ENCODE peak calls at places on chromosomes 5 and 9, in four cellular contexts. B, I, Q and G are unnamed samples.

GRCh38 chr9:19386469-19387044 is 6.5 kb upstream of the RPS6 start:
- DNase-seq in B (no peak), I (no peak), Q (no peak), G (no peak)

GRCh38 chr9:108094676-108094993 is 605.1 kb upstream of the KLF4 start:
- DNase-seq in B (no peak), I (no peak), Q (no peak), G (no peak)

GRCh38 chr9:91945277-91946074 is 4.6 kb downstream of the ROR2 start:
- DNase-seq in B (no peak), I (no peak), Q (peak), G (no peak)

GRCh38 chr9:124354364-124355031 is 60.7 kb downstream of the PSMB7 start:
- DNase-seq in B (no peak), I (no peak), Q (no peak), G (peak)

GRCh38 chr5:173745561-173745960 is 129.1 kb upstream of the BOD1 start:
- DNase-seq in B (no peak), I (no peak), Q (no peak), G (no peak)

GRCh38 chr9:116491219-116491618 is 195.9 kb upstream of the TRIM32 start:
- DNase-seq in B (no peak), I (no peak), Q (no peak), G (no peak)

GRCh38 chr9:105126233-105126632 is 118.2 kb upstream of the SLC44A1 start:
- DNase-seq in B (no peak), I (no peak), Q (peak), G (no peak)

GRCh38 chr9:130491830-130492465 is 47.2 kb downstream of the ASS1 start:
- DNase-seq in B (peak), I (no peak), Q (no peak), G (no peak)

GRCh38 chr9:132241840-132242620 is 80.2 kb downstream of the NTNG2 start:
- DNase-seq in B (no peak), I (no peak), Q (no peak), G (peak)

GRCh38 chr5:158422653-158423505 is 563.9 kb upstream of the CLINT1 start:
- DNase-seq in B (no peak), I (no peak), Q (no peak), G (no peak)

GRCh38 chr9:122219856-122220672 is 8.7 kb downstream of the LHX6 start:
- DNase-seq in B (no peak), I (no peak), Q (no peak), G (peak)

GRCh38 chr5:177358333-177358939 is 712 bp downstream of the RGS14 start:
- DNase-seq in B (peak), I (no peak), Q (no peak), G (no peak)

GRCh38 chr9:27278374-27278773 is 18.6 kb downstream of the EQTN start:
- DNase-seq in B (no peak), I (no peak), Q (no peak), G (no peak)

GRCh38 chr5:61881821-61882220 is 424.2 kb upstream of the KIF2A start:
- DNase-seq in B (no peak), I (no peak), Q (peak), G (no peak)

GRCh38 chr5:67000794-67001475 is 195.7 kb downstream of the CD180 start:
- DNase-seq in B (no peak), I (no peak), Q (no peak), G (no peak)

GRCh38 chr5:66242050-66242449 is 98.0 kb downstream of the SREK1 start:
- DNase-seq in B (no peak), I (no peak), Q (peak), G (no peak)

GRCh38 chr9:70616401-70617010 is 202.0 kb upstream of the KLF9 start:
- DNase-seq in B (no peak), I (no peak), Q (no peak), G (no peak)

GRCh38 chr5:116437351-116437705 is 137.3 kb downstream of the SEMA6A start:
- DNase-seq in B (no peak), I (no peak), Q (no peak), G (no peak)

GRCh38 chr5:17096975-17097695 is 120.3 kb upstream of the BASP1 start:
- DNase-seq in B (no peak), I (no peak), Q (no peak), G (no peak)

GRCh38 chr5:6760003-6760402 is 46.8 kb downstream of the TENT4A start:
- DNase-seq in B (no peak), I (no peak), Q (no peak), G (no peak)

GRCh38 chr9:18492612-18493011 is 18.7 kb downstream of the ADAMTSL1 start:
- DNase-seq in B (no peak), I (no peak), Q (peak), G (no peak)

GRCh38 chr9:129131300-129132145 is 20.3 kb downstream of the PTPA start:
- DNase-seq in B (peak), I (peak), Q (peak), G (peak)

GRCh38 chr5:173283318-173284288 is 44.6 kb downstream of the STC2 start:
- DNase-seq in B (peak), I (peak), Q (peak), G (peak)

GRCh38 chr9:12723409-12724028 is 30.3 kb downstream of the TYRP1 start:
- DNase-seq in B (no peak), I (no peak), Q (no peak), G (no peak)
- TF ChIP-seq CTCF in B (peak), I (peak), Q (peak), G (peak)

GRCh38 chr5:91419571-91420537 is 36.7 kb upstream of the ARRDC3 start:
- DNase-seq in B (peak), I (peak), Q (peak), G (peak)
- TF ChIP-seq CTCF in B (peak), I (peak), Q (peak), G (peak)

GRCh38 chr5:162248107-162248713 is 180.6 kb downstream of the GABRG2 start:
- DNase-seq in B (no peak), I (peak), Q (no peak), G (no peak)
- TF ChIP-seq CTCF in B (no peak), I (peak), Q (no peak), G (no peak)

DNA sequence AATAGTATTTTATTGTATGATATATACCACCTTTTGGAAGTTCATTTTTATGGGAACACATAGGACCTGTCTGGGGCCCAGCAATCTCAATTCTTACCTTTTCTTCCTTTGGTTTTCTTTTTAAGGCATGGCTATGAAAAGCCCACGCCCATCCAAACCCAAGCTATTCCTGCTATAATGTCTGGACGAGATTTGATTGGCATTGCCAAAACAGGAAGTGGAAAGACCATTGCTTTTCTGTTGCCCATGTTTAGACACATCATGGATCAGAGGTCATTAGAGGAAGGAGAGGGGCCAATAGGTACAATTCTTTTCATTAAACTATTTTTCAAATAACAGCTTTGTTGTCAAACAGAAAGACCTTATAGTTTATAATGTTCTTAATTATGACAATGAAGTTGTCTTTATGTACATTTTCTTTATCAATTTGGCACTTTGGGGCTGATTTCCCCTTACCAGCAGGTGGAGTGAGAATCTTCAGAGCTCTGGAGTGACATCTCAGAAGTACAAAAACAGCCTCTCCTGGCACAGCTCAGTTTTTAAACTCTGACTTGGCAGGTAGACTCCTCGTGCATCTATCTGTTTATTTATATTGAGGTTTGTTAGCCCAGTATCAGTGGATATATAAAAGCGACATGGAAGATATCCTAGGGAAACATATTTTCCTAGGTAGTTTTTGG is 25.8 kb downstream of the DDX46 start:
- DNase-seq in B (no peak), I (no peak), Q (no peak), G (no peak)
- TF ChIP-seq CTCF in B (peak), I (peak), Q (peak), G (peak)

GRCh38 chr5:217860-218456 is at the start of the genes CCDC127 and SDHA:
- DNase-seq in B (peak), I (peak), Q (peak), G (peak)
- TF ChIP-seq CTCF in B (peak), I (peak), Q (peak), G (peak)

DNA sequence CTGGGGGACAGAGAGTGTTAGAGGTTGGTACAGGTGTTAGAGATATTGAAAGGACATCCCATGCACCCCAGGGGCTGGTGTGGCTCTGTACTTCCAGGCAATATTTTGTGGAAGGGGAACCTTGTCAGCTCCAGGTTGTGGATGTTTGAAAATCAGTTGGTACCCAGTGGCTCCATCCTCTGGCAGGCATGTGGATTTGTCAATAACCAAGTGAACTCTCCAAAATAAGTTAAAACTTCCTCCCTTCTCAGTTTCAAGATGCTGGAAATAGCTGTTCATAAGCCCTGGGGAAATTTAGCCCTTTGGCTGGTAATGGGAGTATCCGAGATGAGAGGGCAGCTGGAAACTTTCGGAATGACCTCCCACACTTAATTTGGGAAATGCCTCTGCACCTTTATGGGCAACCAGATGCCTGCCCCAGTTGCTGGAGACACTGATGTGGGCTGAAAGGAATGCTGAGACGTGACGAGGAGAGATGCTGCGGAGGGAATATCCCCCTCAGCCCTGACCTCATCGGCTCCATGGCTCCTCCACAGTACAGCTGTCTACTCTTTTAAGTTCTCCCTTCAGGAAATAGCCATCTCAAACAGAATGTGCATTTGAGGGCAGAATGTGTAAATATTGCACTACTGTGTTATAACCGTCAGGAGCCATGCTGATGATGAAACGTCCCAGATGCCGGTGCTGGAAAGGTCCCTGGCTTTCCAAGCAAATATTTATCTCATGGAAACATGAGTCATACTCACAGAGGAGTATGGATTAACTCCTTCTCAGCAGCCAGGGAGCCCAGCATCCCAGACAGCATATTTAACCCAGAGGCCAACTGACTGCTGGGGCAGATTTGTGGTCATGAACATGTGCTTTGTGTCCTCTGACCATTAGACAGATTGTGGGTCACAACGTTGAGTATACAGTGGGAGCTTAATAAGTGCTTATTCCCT is 29.5 kb downstream of the TGFBI start:
- DNase-seq in B (peak), I (peak), Q (peak), G (no peak)
- TF ChIP-seq CTCF in B (peak), I (peak), Q (peak), G (no peak)

DNA sequence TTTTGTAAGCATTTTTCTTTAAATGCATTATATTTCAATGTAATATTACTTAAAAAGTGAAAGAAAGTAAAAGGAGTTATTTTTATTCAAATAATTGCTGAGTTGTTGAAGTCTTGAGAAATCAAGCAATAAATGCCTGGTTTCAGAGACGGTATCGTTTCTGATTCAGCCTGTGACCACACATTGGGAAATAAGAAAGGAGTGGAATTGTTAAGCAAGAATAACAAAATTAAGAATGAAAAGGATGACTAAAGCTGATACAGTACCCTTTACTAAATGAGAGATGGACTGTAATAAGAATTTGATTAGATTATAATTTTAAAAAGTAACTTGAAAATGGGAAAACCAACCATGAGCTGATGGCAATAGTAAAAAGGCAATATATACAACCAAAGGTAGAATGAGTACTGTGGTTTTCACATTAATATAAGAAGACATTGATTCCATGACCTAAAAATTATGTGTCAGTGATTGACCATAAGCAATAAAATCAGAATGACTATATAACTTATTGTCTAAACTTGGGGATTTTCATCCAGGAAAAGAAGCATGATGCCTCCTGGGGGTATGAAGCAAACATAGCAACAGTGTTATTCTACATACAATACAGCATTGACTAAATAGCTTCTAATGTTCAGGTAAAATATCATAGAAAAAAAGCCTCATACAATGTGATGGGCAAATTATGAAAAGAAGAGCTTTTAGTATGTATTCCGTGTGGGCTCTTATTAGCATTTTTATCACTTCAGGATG is 101.9 kb upstream of the PRDM9 start:
- DNase-seq in B (no peak), I (no peak), Q (no peak), G (no peak)
- TF ChIP-seq CTCF in B (no peak), I (no peak), Q (peak), G (no peak)